ENCODE peak calls at places on chromosomes 1 and 21, in four cellular contexts. V is spleen; I is naive thymus-derived CD4-positive, alpha-beta T cell; Z is colonic mucosa. Q is an unnamed sample.

GRCh38 chr1:245434285-245434684 is 279.5 kb downstream of the KIF26B start:
- DNase-seq in I (no peak), V (no peak), Z (no peak), Q (no peak)

GRCh38 chr1:18643154-18644012 is 12.7 kb downstream of the PAX7 start:
- DNase-seq in V (no peak), I (no peak), Z (no peak), Q (no peak)

GRCh38 chr1:183101841-183102276 is 78.6 kb downstream of the LAMC1 start:
- DNase-seq in Z (no peak), V (no peak), I (no peak), Q (no peak)

GRCh38 chr1:181141431-181141910 is 53.0 kb downstream of the IER5 start:
- DNase-seq in I (no peak), Z (no peak), V (peak; percentile 82), Q (no peak)

GRCh38 chr1:227789042-227789880 is 26.2 kb upstream of the PRSS38 start:
- DNase-seq in V (peak; percentile 82), Z (peak; percentile 18), I (no peak), Q (no peak)

GRCh38 chr1:177338376-177338775 is 167.6 kb downstream of the BRINP2 start:
- DNase-seq in V (no peak), I (no peak), Z (no peak), Q (no peak)

GRCh38 chr1:26387447-26387846 is 14.9 kb upstream of the ZNF683 start:
- DNase-seq in Z (no peak), I (no peak), V (peak; percentile 2), Q (no peak)

GRCh38 chr1:201138311-201138840 is 11.4 kb upstream of the ASCL5 start:
- DNase-seq in I (no peak), V (peak; percentile 39), Z (no peak), Q (no peak)

GRCh38 chr1:196723325-196724185 is 51.1 kb upstream of the CFHR3 start:
- DNase-seq in V (no peak), I (peak; percentile 7), Z (no peak), Q (no peak)

GRCh38 chr1:156970017-156970416 is 49.6 kb downstream of the LRRC71 start:
- DNase-seq in V (no peak), Z (no peak), I (peak; percentile 22), Q (no peak)

GRCh38 chr1:6265173-6265572 is 4.3 kb upstream of the GPR153 start:
- DNase-seq in I (no peak), Z (no peak), V (no peak), Q (no peak)

GRCh38 chr21:38286739-38287426 is 30.1 kb downstream of the KCNJ15 start:
- DNase-seq in I (no peak), V (no peak), Z (no peak), Q (no peak)

GRCh38 chr1:113244134-113244820 is 146.0 kb upstream of the MAGI3 start:
- DNase-seq in V (no peak), Z (no peak), I (no peak), Q (no peak)

GRCh38 chr1:101028466-101028865 is 2.9 kb upstream of the DPH5 start:
- DNase-seq in V (no peak), I (no peak), Z (no peak), Q (no peak)

GRCh38 chr1:101029184-101029583 is 3.6 kb upstream of the DPH5 start:
- DNase-seq in V (no peak), I (no peak), Z (no peak), Q (no peak)

GRCh38 chr1:101025680-101026393 is at the start of gene DPH5:
- DNase-seq in V (peak; percentile 97), Z (peak; percentile 95), I (peak; percentile 88), Q (peak; percentile 75)

GRCh38 chr1:101026394-101026788 is 807 bp upstream of the DPH5 start:
- DNase-seq in V (no peak), Z (no peak), I (no peak), Q (no peak)

GRCh38 chr1:101027194-101027772 is 1.7 kb upstream of the DPH5 start:
- DNase-seq in I (no peak), Z (no peak), V (no peak), Q (no peak)
- H3K4me3 ChIP-seq in I (peak overlapping the region; percentile 85), Z (no peak overlapping the region), V (no peak overlapping the region), Q (peak overlapping the region; percentile 98)

DNA sequence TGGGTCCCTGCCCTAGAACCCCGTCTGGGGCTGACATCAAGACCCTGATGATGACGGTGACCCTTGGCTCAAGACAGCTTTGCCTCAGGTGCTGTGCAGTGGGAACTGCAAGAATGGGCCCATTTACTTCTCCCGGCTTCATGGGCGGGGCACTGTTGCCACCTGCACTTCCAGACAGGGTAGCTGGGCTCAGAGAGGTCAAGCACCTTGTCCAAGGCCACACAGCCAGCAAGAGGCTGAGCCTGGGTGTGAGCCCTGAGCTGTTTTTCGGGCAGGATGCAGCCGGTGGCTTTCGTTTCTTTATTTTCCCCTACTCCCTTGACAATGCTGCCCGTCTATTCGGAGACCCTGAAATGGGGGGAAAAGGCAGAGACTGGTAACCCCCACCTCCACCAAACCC is 91.6 kb downstream of the PRDM16 start:
- DNase-seq in Z (no peak), I (no peak), V (no peak), Q (no peak)
- H3K4me3 ChIP-seq in Z (no peak overlapping the region), I (peak overlapping the region; percentile 11), V (no peak overlapping the region), Q (no peak overlapping the region)

GRCh38 chr1:87058343-87058649 is 143.9 kb downstream of the HS2ST1 start:
- DNase-seq in Z (no peak), I (no peak), V (no peak), Q (no peak)
- H3K4me3 ChIP-seq in Z (no peak overlapping the region), I (no peak overlapping the region), V (no peak overlapping the region), Q (no peak overlapping the region)

DNA sequence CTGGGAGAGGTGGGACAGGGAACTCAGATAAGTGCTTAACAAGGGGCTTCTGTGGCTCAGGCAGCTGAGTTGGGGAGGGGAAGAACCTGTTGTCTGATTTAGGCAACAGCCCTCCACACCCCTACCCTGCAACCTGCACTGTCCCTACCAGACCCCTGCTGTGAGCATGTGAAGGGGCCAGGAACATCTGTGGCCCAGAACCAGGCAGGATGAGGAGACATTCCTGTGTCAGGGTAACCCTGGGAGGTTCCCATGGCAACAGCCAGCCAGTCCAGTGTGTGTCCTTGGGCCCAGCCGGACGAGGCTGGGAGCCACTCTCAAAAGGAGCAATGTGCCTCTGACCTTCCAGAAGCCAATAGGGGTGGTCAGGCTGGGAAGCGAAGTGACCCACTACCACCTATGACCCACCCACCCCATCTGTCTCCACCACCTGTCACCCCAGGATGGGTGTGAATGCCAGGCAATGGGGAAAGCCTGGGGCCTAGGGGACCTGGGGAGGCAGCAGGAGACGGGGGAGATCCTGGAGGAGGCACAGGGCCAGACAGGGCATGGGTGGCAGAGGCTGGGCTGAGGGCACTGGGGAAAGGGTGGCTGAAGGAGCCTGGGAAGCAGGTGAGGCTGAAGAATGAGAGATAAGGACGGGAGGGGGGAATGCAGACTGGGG is 4.9 kb upstream of the PMVK start:
- DNase-seq in V (peak; percentile 86), Z (no peak), I (no peak), Q (no peak)
- H3K4me3 ChIP-seq in V (no peak overlapping the region), Z (no peak overlapping the region), I (no peak overlapping the region), Q (peak overlapping the region; percentile 7)